ENCODE peak calls at places on chromosomes 7 and 10, in five cellular contexts. Y is stimulated activated CD4-positive, alpha-beta T cell treated with anti-CD3 and anti-CD28 coated beads, Interleukin-15, amount 100 ng/mL, for 1 hour; Z is activated naive CD8-positive, alpha-beta T cell treated with anti-CD3 and anti-CD28 coated beads, Interleukin-2, amount 50 U/mL, for 24 hours; A is fibroblast of mammary gland; J is HCEC 1CT. D is an unnamed sample.

GRCh38 chr10:132395704-132396494 is 1.1 kb upstream of the PWWP2B start:
- DNase-seq in Y (no peak), Z (peak; percentile 37), A (peak; percentile 22), J (peak; percentile 27), D (peak; percentile 73)

GRCh38 chr10:112115781-112116385 is 67.7 kb downstream of the GPAM start:
- DNase-seq in Y (no peak), Z (peak; percentile 50), A (peak; percentile 28), J (peak; percentile 18), D (peak; percentile 67)

GRCh38 chr7:18151419-18151818 is 123.8 kb upstream of the PRPS1L1 start:
- DNase-seq in Y (no peak), Z (no peak), A (peak; percentile 8), J (peak; percentile 39), D (peak; percentile 12)

GRCh38 chr10:18504161-18504560 is 147.2 kb downstream of the NSUN6 start:
- DNase-seq in Y (no peak), Z (no peak), A (no peak), J (no peak), D (no peak)

GRCh38 chr10:45446858-45447257 is 72.8 kb downstream of the ALOX5 start:
- DNase-seq in Y (no peak), Z (no peak), A (no peak), J (no peak), D (no peak)

GRCh38 chr7:50466815-50467569 is 16.8 kb upstream of the FIGNL1 start:
- DNase-seq in Y (no peak), Z (no peak), A (no peak), J (no peak), D (no peak)

GRCh38 chr10:6068422-6068821 is 6.3 kb upstream of the IL2RA start:
- DNase-seq in Y (no peak), Z (no peak), A (no peak), J (no peak), D (no peak)

GRCh38 chr7:27269455-27269854 is 26.9 kb downstream of the EVX1 start:
- DNase-seq in Y (no peak), Z (no peak), A (no peak), J (no peak), D (no peak)

GRCh38 chr7:46710927-46711326 is 789.9 kb upstream of the IGFBP3 start:
- DNase-seq in Y (no peak), Z (no peak), A (peak; percentile 16), J (no peak), D (no peak)

GRCh38 chr10:71011141-71011540 is 122.8 kb upstream of the PCBD1 start:
- DNase-seq in Y (no peak), Z (no peak), A (no peak), J (no peak), D (no peak)

GRCh38 chr10:60123172-60123571 is 216.8 kb upstream of the CCDC6 start:
- DNase-seq in Y (no peak), Z (no peak), A (peak; percentile 97), J (peak; percentile 93), D (no peak)

GRCh38 chr10:76111986-76112825 is 680.8 kb downstream of the LRMDA start:
- DNase-seq in Y (no peak), Z (no peak), A (no peak), J (no peak), D (peak; percentile 82)

GRCh38 chr7:26958834-26959233 is 94.4 kb upstream of the SKAP2 start:
- DNase-seq in Y (no peak), Z (no peak), A (peak; percentile 98), J (peak; percentile 95), D (no peak)

GRCh38 chr7:113831509-113831908 is 87.3 kb downstream of the PPP1R3A start:
- DNase-seq in Y (no peak), Z (no peak), A (no peak), J (peak; percentile 7), D (no peak)

GRCh38 chr10:124975977-124976514 is 34.1 kb downstream of the ZRANB1 start:
- DNase-seq in Y (no peak), Z (no peak), A (no peak), J (no peak), D (no peak)

GRCh38 chr7:144534655-144535395 is 131.3 kb upstream of the NOBOX start:
- DNase-seq in Y (no peak), Z (no peak), A (no peak), J (no peak), D (no peak)

GRCh38 chr10:80136134-80136571 is 3.6 kb downstream of the PLAC9 start:
- DNase-seq in Y (no peak), Z (no peak), A (peak; percentile 99), J (peak; percentile 85), D (no peak)

GRCh38 chr10:122060250-122060649 is 71.3 kb downstream of the TACC2 start:
- DNase-seq in Y (no peak), Z (no peak), A (no peak), J (peak; percentile 6), D (no peak)

GRCh38 chr7:69597278-69598076 is 798 bp upstream of the AUTS2 start:
- DNase-seq in Y (no peak), Z (peak; percentile 14), A (no peak), J (no peak), D (peak; percentile 79)

D was measured in SK-N-SH.